ENCODE peak calls at places on chromosomes 6 and 20, in nine cellular contexts. I is neural progenitor cell, E is GM23248, R is mammary epithelial cell, S is IMR-90, H is HCT116, G is fibroblast of lung, L is mesendoderm, Q is H9. B is an unnamed sample.

GRCh38 chr20:41432620-41433602 is 66.3 kb upstream of the EMILIN3 start:
- DNase-seq in L (no peak), Q (no peak), S (no peak), H (no peak), G (no peak), E (no peak), I (no peak), R (no peak), B (no peak)

GRCh38 chr20:3398681-3399252 is 8.7 kb downstream of the DNAAF9 start:
- DNase-seq in Q (no peak), G (peak; percentile 18), I (no peak), H (no peak), R (no peak), L (no peak), S (peak; percentile 86), E (peak; percentile 66), B (no peak)

GRCh38 chr6:87663434-87663833 is 38.6 kb downstream of the AKIRIN2 start:
- DNase-seq in Q (no peak), I (no peak), S (no peak), E (no peak), H (no peak), R (no peak), G (no peak), L (no peak), B (no peak)

GRCh38 chr6:2853766-2854393 is 12.2 kb upstream of the SERPINB1 start:
- DNase-seq in L (peak; percentile 96), Q (peak; percentile 77), H (peak; percentile 87), G (peak; percentile 72), E (peak; percentile 87), S (peak; percentile 89), R (peak; percentile 82), I (peak; percentile 31), B (no peak)

GRCh38 chr6:41191569-41191968 is 9.4 kb downstream of the TREML2 start:
- DNase-seq in H (peak; percentile 12), Q (peak; percentile 81), L (peak; percentile 78), S (no peak), R (no peak), I (peak; percentile 63), E (peak; percentile 36), G (no peak), B (no peak)

GRCh38 chr6:126550323-126550722 is 210.4 kb downstream of the CENPW start:
- DNase-seq in E (no peak), I (no peak), L (peak; percentile 32), H (no peak), R (no peak), S (no peak), Q (peak; percentile 58), G (no peak), B (no peak)

GRCh38 chr20:50645253-50646068 is 45.9 kb downstream of the RIPOR3 start:
- DNase-seq in G (peak; percentile 99), Q (peak; percentile 99), I (peak; percentile 49), H (peak; percentile 80), R (peak; percentile 95), E (peak; percentile 95), S (peak; percentile 100), L (peak; percentile 99), B (no peak)

GRCh38 chr6:118263929-118264486 is 284.1 kb upstream of the PLN start:
- DNase-seq in Q (peak; percentile 44), I (peak; percentile 44), H (peak; percentile 15), E (peak; percentile 48), R (no peak), G (peak; percentile 55), S (peak; percentile 1), L (peak; percentile 79), B (no peak)

GRCh38 chr6:158069800-158070195 is 88.1 kb downstream of the SYNJ2 start:
- DNase-seq in S (peak; percentile 78), I (no peak), H (no peak), L (no peak), E (peak; percentile 92), R (no peak), G (peak; percentile 24), Q (no peak), B (no peak)

GRCh38 chr6:129860901-129861665 is at the start of gene TMEM244:
- DNase-seq in S (peak; percentile 70), I (no peak), H (no peak), Q (no peak), E (peak; percentile 91), G (peak; percentile 51), L (peak; percentile 45), R (no peak), B (no peak)

GRCh38 chr6:6591778-6592388 is 3.4 kb downstream of the LY86 start:
- DNase-seq in Q (no peak), H (no peak), S (no peak), R (no peak), G (no peak), E (no peak), L (no peak), I (no peak), B (no peak)

GRCh38 chr6:106194949-106195919 is 109.1 kb downstream of the PRDM1 start:
- DNase-seq in G (peak; percentile 74), Q (no peak), L (peak; percentile 38), E (peak; percentile 71), H (peak; percentile 76), I (no peak), R (peak; percentile 99), S (peak; percentile 68), B (no peak)

GRCh38 chr6:106199331-106199730 is 113.2 kb downstream of the PRDM1 start:
- DNase-seq in I (no peak), G (no peak), R (no peak), Q (no peak), E (no peak), L (no peak), H (no peak), S (no peak), B (no peak)

GRCh38 chr6:106192824-106193223 is 106.7 kb downstream of the PRDM1 start:
- DNase-seq in H (peak; percentile 70), R (peak; percentile 75), I (no peak), Q (no peak), S (peak; percentile 28), L (no peak), G (no peak), E (peak; percentile 66), B (no peak)

GRCh38 chr6:106199998-106200397 is 113.9 kb downstream of the PRDM1 start:
- DNase-seq in Q (no peak), G (peak; percentile 72), R (peak; percentile 87), L (no peak), E (peak; percentile 89), S (peak; percentile 93), I (no peak), H (no peak), B (no peak)

GRCh38 chr6:106197441-106197840 is 111.3 kb downstream of the PRDM1 start:
- DNase-seq in Q (no peak), H (no peak), S (no peak), I (no peak), G (no peak), R (no peak), E (no peak), L (no peak), B (peak; percentile 21)
- H3K4me2 ChIP-seq in Q (no peak overlapping the region), H (no peak overlapping the region), S (no peak overlapping the region), I (no peak overlapping the region), G (no peak overlapping the region), R (no peak overlapping the region), E (no peak overlapping the region), L (no peak overlapping the region), B (no peak overlapping the region)

DNA sequence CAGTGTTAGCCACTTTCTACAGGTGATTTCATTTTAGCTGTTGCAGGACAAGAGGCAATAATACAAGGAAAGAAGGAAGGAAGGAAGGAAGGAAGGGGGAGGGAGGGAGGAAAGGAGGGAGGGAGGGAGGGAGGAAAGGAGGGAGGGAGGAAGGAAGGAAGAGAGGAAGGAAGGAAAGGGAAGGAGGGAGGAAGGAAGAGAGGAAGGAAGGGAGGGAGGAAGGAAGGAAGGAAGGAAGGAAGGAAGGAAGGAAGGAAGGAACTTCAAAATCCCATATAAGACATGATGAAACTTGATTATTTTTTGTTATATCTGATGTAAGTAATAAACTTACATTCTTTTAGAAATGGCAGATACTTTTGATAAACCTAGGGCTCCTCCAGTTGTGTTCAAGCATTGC is 83.6 kb downstream of the TFAP2B start:
- DNase-seq in R (no peak), S (no peak), Q (no peak), H (no peak), L (no peak), E (no peak), G (no peak), I (no peak), B (no peak)
- H3K27me3 ChIP-seq in R (no peaks in the 10 kb centered on the region), S (no peaks in the 10 kb centered on the region), Q (no peaks in the 10 kb centered on the region), H (no peaks in the 10 kb centered on the region), L (no peaks in the 10 kb centered on the region), E (no peaks in the 10 kb centered on the region), G (no peaks in the 10 kb centered on the region), I (no peaks in the 10 kb centered on the region), B (no peaks in the 10 kb centered on the region)

DNA sequence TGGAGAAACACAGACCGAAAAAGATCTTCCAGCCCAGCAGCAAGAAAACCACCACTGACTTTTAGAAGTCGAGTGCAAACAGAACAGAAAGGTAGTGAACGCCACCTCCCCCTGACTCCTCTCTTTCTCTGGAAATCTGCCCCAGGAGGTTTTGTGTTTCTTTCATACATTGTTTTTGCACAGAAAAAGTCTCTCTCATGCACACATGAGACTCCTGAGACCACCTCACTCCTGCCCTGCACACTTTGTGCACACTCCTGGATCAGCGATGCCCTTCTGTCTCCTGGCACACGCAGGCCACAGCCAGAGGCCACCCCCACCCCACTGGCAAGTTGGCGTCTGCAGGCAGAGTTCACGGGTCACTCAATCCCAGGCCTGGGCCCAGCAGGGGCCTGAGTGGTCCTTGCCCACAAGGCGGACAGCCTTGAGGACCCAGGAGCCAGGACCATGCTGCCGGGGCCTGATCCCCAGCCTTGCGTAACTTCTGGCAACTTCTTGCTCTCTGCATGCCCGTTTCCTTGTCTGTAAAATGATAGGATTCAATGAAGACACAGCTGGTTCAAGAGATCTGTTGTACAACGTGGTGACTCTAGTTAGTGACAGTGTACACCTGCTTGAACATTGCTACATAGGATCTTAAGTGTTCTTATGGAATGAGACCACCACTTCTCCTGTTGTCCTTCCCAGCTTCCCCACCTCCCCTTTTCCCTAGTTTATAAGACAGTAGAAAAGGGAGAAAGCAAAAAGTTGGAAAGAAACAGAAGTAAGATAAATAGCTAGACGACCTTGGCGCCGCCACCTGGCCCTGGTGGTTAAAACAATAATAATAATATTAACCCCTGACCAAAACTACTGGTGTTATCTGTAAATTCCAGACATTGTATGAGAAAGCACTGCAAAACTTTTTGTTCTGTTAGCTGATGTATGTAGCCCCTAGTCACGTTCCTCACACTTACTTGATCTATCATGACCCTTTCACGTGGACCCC is 30.2 kb upstream of the CST7 start:
- DNase-seq in I (no peak), E (no peak), G (no peak), S (no peak), L (no peak), H (no peak), Q (no peak), R (no peak), B (no peak)
- H3K9ac ChIP-seq in I (no peak overlapping the region), E (no peak overlapping the region), G (no peak overlapping the region), S (no peak overlapping the region), L (no peak overlapping the region), H (no peak overlapping the region), Q (no peak overlapping the region), R (no peak overlapping the region), B (no peak overlapping the region)

GRCh38 chr6:136076496-136076895 is 173.6 kb downstream of the MTFR2 start:
- DNase-seq in I (no peak), H (no peak), S (peak; percentile 65), R (no peak), E (peak; percentile 87), L (no peak), G (no peak), Q (no peak), B (no peak)
- H3K4me2 ChIP-seq in I (no peak overlapping the region), H (no peak overlapping the region), S (peak overlapping the region; percentile 6), R (no peak overlapping the region), E (peak overlapping the region; percentile 72), L (no peak overlapping the region), G (no peak overlapping the region), Q (no peak overlapping the region), B (no peak overlapping the region)